ENCODE peak calls at places on chromosomes 2 and 18, in six cellular contexts. W is heart left ventricle, N is transverse colon, K is tibial nerve, I is stomach, F is Peyer's patch. X is an unnamed sample. For H3K36me3, the result is how much of the 10 kb centered on the place peaks cover.

GRCh38 chr2:44748-45341 is 1.5 kb downstream of the FAM110C start:
- DNase-seq in W (no peak), N (peak), I (peak), F (peak), K (no peak), X (no peak)

GRCh38 chr18:59799383-59800015 is 100.3 kb upstream of the PMAIP1 start:
- DNase-seq in I (no peak), N (no peak), K (no peak), W (no peak), F (no peak), X (no peak)

GRCh38 chr2:60260646-60261296 is 292.7 kb downstream of the BCL11A start:
- DNase-seq in I (peak), W (peak), N (no peak), F (no peak), K (no peak), X (peak)

GRCh38 chr2:171293661-171294060 is 133.0 kb upstream of the TLK1 start:
- DNase-seq in I (no peak), F (no peak), N (no peak), K (no peak), W (no peak), X (no peak)

GRCh38 chr2:187431911-187432310 is 16.1 kb downstream of the CALCRL start:
- DNase-seq in N (no peak), W (no peak), I (no peak), K (no peak), F (no peak), X (no peak)

GRCh38 chr18:48095726-48096125 is 165.3 kb upstream of the SMAD2 start:
- DNase-seq in N (no peak), W (no peak), F (no peak), K (no peak), I (no peak), X (no peak)

GRCh38 chr2:109466674-109467575 is 146.8 kb downstream of the SEPTIN10 start:
- DNase-seq in K (no peak), W (no peak), F (peak), I (no peak), N (peak), X (no peak)

GRCh38 chr18:50775207-50775606 is 44.6 kb downstream of the MRO start:
- DNase-seq in W (no peak), K (no peak), N (no peak), I (no peak), F (no peak), X (no peak)

GRCh38 chr2:96601382-96602292 is 36.5 kb downstream of the KANSL3 start:
- DNase-seq in W (no peak), N (no peak), K (no peak), I (peak), F (no peak), X (no peak)

GRCh38 chr18:79717059-79717458 is 37.5 kb downstream of the CTDP1 start:
- DNase-seq in W (no peak), N (no peak), I (no peak), F (no peak), K (no peak), X (no peak)

GRCh38 chr18:79718126-79718525 is 38.5 kb downstream of the CTDP1 start:
- DNase-seq in W (no peak), F (no peak), I (no peak), N (no peak), K (no peak), X (no peak)

GRCh38 chr18:79720359-79720733 is 40.7 kb downstream of the CTDP1 start:
- DNase-seq in N (no peak), F (no peak), I (no peak), K (no peak), W (peak), X (no peak)

GRCh38 chr18:79717555-79718074 is 38.0 kb downstream of the CTDP1 start:
- DNase-seq in N (no peak), W (no peak), F (no peak), K (no peak), I (no peak), X (no peak)

DNA sequence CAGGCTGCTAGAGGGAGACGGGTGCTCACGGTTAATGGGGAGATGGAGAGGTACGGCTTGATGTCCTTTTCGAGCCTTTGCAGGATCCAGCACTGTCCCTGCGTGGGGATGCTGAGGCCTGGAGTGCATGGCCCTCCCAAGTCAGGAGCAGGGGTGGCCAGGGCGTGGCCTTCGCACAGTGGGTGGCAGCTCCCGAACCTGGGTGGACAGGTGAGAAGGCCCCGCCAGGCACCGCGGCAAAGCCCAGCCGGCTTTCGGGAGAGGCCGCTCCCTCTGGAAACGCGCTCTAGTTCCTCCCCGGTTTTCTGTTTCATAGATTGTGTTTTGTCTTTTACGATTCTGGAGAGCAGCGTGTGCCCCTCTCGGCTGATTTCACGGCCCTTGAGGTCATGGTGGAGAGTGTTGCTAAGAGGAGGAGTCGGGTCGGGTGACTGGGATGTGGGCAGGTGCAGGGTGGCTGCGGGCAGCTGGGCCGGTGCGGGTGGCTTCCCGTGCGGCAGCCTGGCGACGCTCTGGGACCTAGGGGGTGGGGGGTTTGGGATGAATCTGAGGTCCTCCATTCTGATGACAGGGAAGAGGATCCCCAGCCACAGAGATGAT is 39.4 kb downstream of the CTDP1 start:
- DNase-seq in F (no peak), N (no peak), K (no peak), I (no peak), W (peak), X (no peak)
- H3K36me3 ChIP-seq in F (half or more), N (under half), K (under half), I (half or more), W (under half), X (under half)

DNA sequence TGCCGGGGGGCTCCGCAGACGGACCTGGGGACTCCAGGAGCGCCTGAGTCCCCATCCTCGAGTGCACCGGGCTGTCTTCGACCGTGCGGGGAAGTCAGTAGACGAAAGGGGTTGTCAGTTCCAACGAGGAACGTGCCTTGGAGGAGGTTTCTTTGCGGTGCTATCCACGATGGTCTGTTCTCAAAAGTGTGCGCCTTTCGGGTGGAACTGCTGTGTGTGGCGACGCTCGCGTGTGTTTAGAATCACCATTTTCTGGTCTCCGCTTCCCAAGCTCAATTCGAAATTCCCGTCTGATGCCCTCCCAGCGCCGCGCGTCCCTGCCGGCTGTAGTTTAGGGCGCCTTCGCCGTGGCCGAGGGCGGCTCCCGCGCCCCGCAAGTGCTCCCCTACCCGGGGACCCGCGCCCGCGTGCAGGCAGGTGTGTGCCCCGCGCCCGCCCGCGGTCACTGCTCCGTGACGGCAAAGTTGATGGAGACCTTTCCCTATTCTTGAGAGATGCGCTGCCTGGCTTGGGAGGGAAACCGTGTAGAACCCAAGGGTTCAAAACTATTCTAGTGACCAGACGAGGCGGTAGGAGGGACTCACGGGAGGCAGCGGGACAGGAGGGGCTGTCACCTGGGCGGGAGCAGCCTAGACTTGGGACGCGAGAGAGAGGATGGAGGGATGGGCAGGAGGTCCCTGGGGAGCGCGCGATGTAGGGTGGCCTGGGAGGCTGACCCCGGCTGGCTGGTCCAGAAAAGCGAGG is 959 bp downstream of the DOK6 start:
- DNase-seq in N (no peak), K (no peak), I (no peak), F (no peak), W (no peak), X (no peak)
- H3K4me3 ChIP-seq in N (peak), K (peak), I (peak), F (peak), W (peak), X (peak)

DNA sequence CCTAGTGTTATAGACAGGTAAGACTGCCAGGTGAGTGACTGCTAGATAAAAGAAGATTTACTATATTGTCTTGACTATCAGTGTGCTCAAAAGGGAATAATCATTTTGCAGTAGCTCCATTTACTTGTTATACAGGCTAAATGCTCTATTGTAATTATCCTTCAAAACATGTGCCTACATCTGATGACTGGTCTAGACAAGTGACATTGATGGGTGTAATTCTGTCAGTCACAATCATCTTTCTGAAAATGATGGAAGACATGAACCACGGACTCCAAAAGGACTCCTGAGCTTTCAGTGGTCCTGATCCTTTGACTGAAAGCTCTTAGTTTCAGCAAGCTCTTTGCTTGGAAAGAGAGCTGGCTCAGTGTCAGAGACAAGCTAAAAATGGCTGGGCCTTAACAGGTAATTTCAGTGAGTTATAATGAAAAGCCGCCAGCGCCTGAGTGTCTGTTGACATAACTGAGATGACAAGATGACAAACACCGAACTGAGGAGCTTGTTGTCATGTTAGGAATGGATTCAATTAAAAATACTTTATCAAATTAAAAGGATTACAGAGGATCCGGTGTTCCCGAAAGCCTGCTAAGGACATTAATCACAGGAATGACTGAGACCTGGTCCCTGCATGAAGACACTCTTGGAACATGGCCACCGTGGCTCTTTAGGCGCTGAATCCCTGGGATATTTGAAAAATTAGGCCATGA is 141.7 kb downstream of the CMPK2 start:
- DNase-seq in F (no peak), I (no peak), W (no peak), N (no peak), K (no peak), X (no peak)
- TF ChIP-seq POLR2A in F (no peak), I (no peak), W (no peak), N (no peak), K (no peak), X (no peak)

GRCh38 chr18:7028625-7029024 is 89.0 kb downstream of the LAMA1 start:
- DNase-seq in W (no peak), N (no peak), I (no peak), K (no peak), F (no peak), X (no peak)
- H3K36me3 ChIP-seq in W (under half), N (under half), I (under half), K (under half), F (under half), X (under half)

DNA sequence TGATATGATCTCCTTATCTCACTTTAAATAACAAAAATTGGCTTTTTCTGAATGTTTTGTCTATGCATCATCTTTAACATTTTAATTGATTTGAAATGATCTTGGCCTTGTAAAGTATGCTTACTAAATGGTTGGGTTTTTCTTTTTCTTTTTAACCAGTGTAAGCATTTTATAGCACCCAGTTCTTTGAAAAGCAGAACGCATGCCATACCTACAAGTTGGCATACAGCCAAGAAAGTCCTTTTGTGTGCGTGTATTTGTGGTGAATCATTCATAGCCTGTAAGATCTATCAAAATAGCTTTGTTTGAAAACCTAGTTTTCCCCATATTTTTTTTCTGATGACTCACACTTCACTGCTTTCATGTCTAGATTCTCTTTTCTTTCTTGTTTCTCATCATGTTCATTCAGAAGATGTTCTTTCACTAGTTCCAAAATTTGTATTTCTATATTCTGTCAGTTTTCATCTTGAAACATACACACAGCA is 4.1 kb upstream of the VRK2 start:
- DNase-seq in I (no peak), W (no peak), N (no peak), F (no peak), K (no peak), X (no peak)
- H3K4me3 ChIP-seq in I (no peak), W (no peak), N (no peak), F (no peak), K (no peak), X (no peak)